ENCODE peak calls at places on chromosomes 5 and 9, in five cellular contexts. One of them, this sample, is unnamed. For H3K36me3, the result is how much of the 10 kb centered on the place peaks cover.

GRCh38 chr5:25713259-25713658 is 1068.5 kb upstream of the CDH10 start:
- DNase-seq in neuronal stem cell: no peak
- DNase-seq in IMR-90: no peak
- DNase-seq in mesenchymal stem cell: peak
- DNase-seq in H1: peak
- DNase-seq in this sample: peak

GRCh38 chr5:36174119-36174518 is 22.2 kb downstream of the SKP2 start:
- DNase-seq in neuronal stem cell: no peak
- DNase-seq in IMR-90: no peak
- DNase-seq in mesenchymal stem cell: peak
- DNase-seq in H1: no peak
- DNase-seq in this sample: no peak

GRCh38 chr9:22111871-22112247 is 102.8 kb upstream of the CDKN2B start:
- DNase-seq in neuronal stem cell: no peak
- DNase-seq in IMR-90: peak
- DNase-seq in mesenchymal stem cell: peak
- DNase-seq in H1: no peak
- DNase-seq in this sample: no peak

GRCh38 chr9:89759563-89759962 is 154.8 kb downstream of the GADD45G start:
- DNase-seq in neuronal stem cell: no peak
- DNase-seq in IMR-90: no peak
- DNase-seq in mesenchymal stem cell: no peak
- DNase-seq in H1: no peak
- DNase-seq in this sample: no peak

GRCh38 chr5:93165559-93165958 is 415.5 kb downstream of the NR2F1-AS1 start:
- DNase-seq in neuronal stem cell: no peak
- DNase-seq in IMR-90: no peak
- DNase-seq in mesenchymal stem cell: no peak
- DNase-seq in H1: no peak
- DNase-seq in this sample: no peak

GRCh38 chr9:71353723-71354122 is 232.3 kb upstream of the TRPM3 start:
- DNase-seq in neuronal stem cell: no peak
- DNase-seq in IMR-90: peak
- DNase-seq in mesenchymal stem cell: no peak
- DNase-seq in H1: no peak
- DNase-seq in this sample: no peak

GRCh38 chr5:158541535-158541934 is 558.2 kb downstream of the EBF1 start:
- DNase-seq in neuronal stem cell: no peak
- DNase-seq in IMR-90: no peak
- DNase-seq in mesenchymal stem cell: no peak
- DNase-seq in H1: no peak
- DNase-seq in this sample: no peak

GRCh38 chr5:95808686-95809413 is 13.7 kb downstream of the GLRX start:
- DNase-seq in neuronal stem cell: no peak
- DNase-seq in IMR-90: peak
- DNase-seq in mesenchymal stem cell: peak
- DNase-seq in H1: no peak
- DNase-seq in this sample: no peak

GRCh38 chr5:63050916-63051315 is 472.3 kb downstream of the LRRC70 start:
- DNase-seq in neuronal stem cell: no peak
- DNase-seq in IMR-90: no peak
- DNase-seq in mesenchymal stem cell: no peak
- DNase-seq in H1: no peak
- DNase-seq in this sample: no peak

GRCh38 chr5:136749016-136749415 is 383.7 kb upstream of the TRPC7 start:
- DNase-seq in neuronal stem cell: no peak
- DNase-seq in IMR-90: peak
- DNase-seq in mesenchymal stem cell: peak
- DNase-seq in H1: no peak
- DNase-seq in this sample: no peak

GRCh38 chr9:105053209-105053652 is 125.3 kb upstream of the ABCA1 start:
- DNase-seq in neuronal stem cell: no peak
- DNase-seq in IMR-90: peak
- DNase-seq in mesenchymal stem cell: peak
- DNase-seq in H1: no peak
- DNase-seq in this sample: no peak

GRCh38 chr5:50476549-50476948 is 35.5 kb upstream of the EMB start:
- DNase-seq in neuronal stem cell: no peak
- DNase-seq in IMR-90: no peak
- DNase-seq in mesenchymal stem cell: no peak
- DNase-seq in H1: no peak
- DNase-seq in this sample: no peak

GRCh38 chr5:148666353-148666752 is 12.0 kb upstream of the HTR4 start:
- DNase-seq in neuronal stem cell: no peak
- DNase-seq in IMR-90: peak
- DNase-seq in mesenchymal stem cell: no peak
- DNase-seq in H1: no peak
- DNase-seq in this sample: no peak

GRCh38 chr9:2872307-2872940 is 28.5 kb upstream of the PUM3 start:
- DNase-seq in neuronal stem cell: peak
- DNase-seq in IMR-90: peak
- DNase-seq in mesenchymal stem cell: peak
- DNase-seq in H1: no peak
- DNase-seq in this sample: peak

GRCh38 chr5:123582570-123583293 is 70.8 kb downstream of the CSNK1G3 start:
- DNase-seq in neuronal stem cell: no peak
- DNase-seq in IMR-90: no peak
- DNase-seq in mesenchymal stem cell: no peak
- DNase-seq in H1: no peak
- DNase-seq in this sample: peak

GRCh38 chr9:113526841-113527240 is 63.3 kb downstream of the RGS3 start:
- DNase-seq in neuronal stem cell: no peak
- DNase-seq in IMR-90: peak
- DNase-seq in mesenchymal stem cell: no peak
- DNase-seq in H1: no peak
- DNase-seq in this sample: no peak

DNA sequence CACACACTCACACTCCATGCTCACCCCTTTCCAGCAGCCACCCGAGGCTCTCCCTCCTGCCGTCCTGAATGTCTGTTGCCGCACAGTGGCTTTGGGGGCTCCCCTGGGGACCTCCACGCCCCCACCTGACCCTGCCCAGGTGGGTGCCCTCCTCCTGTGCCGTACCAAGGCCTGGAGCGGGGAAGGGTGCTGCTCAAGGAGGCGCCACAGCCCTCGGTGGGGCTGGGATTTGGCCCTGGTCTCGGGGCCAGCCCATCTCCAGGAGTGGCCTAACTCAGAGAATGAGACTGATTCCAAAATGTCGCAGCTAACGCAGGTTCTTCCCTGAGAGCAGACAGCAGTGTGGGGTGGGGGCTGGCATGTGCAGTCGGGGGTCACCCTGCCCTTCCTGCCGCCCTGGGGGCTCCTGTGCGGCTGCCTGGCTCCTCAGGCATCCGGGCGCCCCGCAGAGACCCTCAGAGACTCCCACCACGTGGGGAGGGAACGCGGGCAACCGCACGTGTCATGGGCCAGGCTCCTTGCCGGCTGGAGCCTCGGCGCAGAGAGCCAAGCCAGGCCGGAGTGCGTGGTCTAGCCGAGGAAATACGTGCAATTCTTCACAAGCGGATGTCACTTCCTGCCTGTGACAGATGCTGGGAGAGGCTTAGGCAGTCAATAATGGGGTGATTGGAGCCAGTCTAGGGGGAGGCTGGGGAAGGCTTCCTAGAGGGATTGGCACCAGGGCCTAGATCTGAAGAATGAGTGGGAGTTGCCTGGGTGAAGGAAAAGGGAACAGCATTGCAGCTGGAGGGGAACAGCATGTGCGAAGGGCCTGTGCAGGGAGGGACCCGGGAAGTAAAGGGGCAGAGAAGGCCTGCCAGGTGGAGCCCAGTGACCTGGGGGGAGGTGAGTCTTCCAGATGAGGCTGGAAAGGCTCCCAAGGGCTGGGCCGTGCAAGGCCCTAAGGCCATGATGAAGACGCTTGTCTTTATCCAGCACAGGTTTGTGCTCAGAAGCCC is 44.1 kb downstream of the C9orf50 start:
- DNase-seq in neuronal stem cell: no peak
- DNase-seq in IMR-90: peak
- DNase-seq in mesenchymal stem cell: peak
- DNase-seq in H1: no peak
- DNase-seq in this sample: peak
- H2BK15ac ChIP-seq in neuronal stem cell: peak
- H2BK15ac ChIP-seq in IMR-90: peak
- H2BK15ac ChIP-seq in mesenchymal stem cell: peak
- H2BK15ac ChIP-seq in H1: peak
- H2BK15ac ChIP-seq in this sample: no peak

DNA sequence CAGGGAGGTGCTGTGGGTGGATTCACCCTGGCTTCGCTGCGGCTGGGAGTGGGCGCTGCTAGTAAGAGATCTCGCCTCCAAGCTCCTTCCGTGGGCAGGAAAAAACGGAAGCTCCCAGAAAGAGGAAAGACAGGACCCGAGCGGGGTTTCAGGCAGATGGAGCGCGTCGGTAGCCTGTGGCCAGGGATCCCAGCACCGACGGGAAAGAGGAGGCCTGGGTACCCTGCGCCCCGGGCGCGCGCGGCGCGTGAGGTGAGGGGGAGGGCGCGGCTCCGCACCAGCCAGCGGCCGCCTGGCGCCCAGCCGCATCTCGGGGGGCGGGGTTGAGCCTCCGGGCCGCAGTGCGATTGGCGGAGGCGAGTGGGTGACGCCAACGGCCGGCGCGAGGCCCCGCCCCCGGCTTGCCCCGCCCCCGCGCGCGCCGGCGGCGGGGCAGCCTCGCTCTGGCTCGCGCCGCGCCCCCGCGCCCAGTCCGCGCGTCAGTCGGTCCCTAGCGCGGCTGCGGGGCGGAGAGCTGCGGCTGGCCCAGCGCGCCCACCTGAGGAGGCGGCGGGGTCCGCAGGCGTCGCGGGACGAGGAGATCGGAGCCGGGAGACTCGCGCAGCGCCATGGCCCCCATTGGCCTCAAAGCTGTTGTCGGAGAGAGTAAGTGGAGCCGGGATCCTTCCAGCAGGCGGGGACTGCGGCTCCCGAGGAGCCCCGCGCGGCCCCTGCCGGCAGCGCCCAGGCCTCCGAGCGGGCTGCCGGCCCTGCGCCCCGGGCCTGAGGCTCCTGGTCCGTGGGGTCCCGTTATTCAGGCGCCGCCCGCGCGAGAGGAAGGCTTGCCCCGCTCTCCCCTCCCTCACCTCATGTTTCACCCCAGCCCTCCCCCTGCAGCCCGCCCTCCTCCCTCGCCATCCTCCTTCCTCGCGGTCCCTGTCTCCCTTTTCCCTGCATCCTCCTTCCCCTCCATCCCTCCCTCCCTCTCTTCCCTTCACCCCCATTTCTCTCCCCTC is at the start of gene STXBP1:
- DNase-seq in neuronal stem cell: peak
- DNase-seq in IMR-90: peak
- DNase-seq in mesenchymal stem cell: peak
- DNase-seq in H1: no peak
- DNase-seq in this sample: peak
- H2BK120ac ChIP-seq in neuronal stem cell: no peak
- H2BK120ac ChIP-seq in IMR-90: peak
- H2BK120ac ChIP-seq in mesenchymal stem cell: no peak
- H2BK120ac ChIP-seq in H1: peak
- H2BK120ac ChIP-seq in this sample: no peak

GRCh38 chr5:134819404-134819963 is 26.3 kb upstream of the C5orf24 start:
- DNase-seq in neuronal stem cell: no peak
- DNase-seq in IMR-90: no peak
- DNase-seq in mesenchymal stem cell: no peak
- DNase-seq in H1: no peak
- DNase-seq in this sample: no peak
- H3K36me3 ChIP-seq in neuronal stem cell: half or more
- H3K36me3 ChIP-seq in IMR-90: under half
- H3K36me3 ChIP-seq in mesenchymal stem cell: half or more
- H3K36me3 ChIP-seq in H1: under half
- H3K36me3 ChIP-seq in this sample: under half

GRCh38 chr9:136602193-136602885 is 56.5 kb upstream of the NOTCH1 start:
- DNase-seq in neuronal stem cell: no peak
- DNase-seq in IMR-90: no peak
- DNase-seq in mesenchymal stem cell: no peak
- DNase-seq in H1: no peak
- DNase-seq in this sample: no peak

GRCh38 chr9:136597141-136597885 is 51.5 kb upstream of the NOTCH1 start:
- DNase-seq in neuronal stem cell: no peak
- DNase-seq in IMR-90: no peak
- DNase-seq in mesenchymal stem cell: no peak
- DNase-seq in H1: no peak
- DNase-seq in this sample: no peak

GRCh38 chr9:136597965-136598364 is 52.1 kb upstream of the NOTCH1 start:
- DNase-seq in neuronal stem cell: no peak
- DNase-seq in IMR-90: no peak
- DNase-seq in mesenchymal stem cell: no peak
- DNase-seq in H1: no peak
- DNase-seq in this sample: no peak

GRCh38 chr9:136599074-136599531 is 53.3 kb upstream of the NOTCH1 start:
- DNase-seq in neuronal stem cell: no peak
- DNase-seq in IMR-90: no peak
- DNase-seq in mesenchymal stem cell: no peak
- DNase-seq in H1: no peak
- DNase-seq in this sample: no peak

DNA sequence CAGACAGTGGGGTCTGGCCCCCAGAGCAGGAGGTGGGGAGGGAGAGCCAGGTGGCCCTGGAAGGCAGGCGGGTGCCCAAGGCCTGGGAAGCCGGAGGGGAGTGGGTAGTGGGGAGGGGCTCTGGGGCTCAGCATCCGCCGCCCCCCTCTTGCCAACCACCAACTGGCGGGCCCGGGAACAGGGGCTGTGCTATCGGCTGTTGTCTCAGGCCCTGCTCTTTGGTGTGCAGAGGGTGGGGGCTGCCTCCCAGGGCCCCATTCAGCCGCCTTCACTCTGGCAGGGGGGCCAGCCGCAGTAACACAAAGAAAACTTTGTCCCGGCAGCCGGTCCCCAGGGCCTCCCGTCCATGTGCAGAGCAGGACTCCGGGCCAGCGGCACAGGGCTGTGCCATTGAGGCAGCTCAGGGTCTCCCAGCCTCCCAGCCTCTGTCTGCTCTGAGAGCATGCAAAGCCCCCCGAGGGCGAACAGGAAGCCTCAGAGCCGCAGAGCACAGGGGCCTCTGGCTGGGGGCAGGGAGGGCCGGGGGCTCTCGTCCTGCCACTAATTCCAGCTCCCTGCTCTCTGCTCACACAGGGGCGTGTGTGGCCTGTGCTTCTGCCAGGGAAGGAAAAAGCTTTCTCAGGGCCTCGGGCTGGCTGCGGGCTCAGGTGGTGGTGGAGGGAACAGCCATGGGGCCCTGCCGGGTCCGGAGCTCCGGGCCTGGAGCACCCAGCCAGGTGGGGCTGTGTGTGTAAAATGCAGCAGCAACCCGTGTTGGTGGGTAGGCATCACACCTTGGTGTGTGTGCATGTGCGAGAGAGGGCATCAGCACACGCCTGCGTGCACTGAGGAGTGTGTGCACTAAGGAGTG is 54.2 kb upstream of the NOTCH1 start:
- DNase-seq in neuronal stem cell: no peak
- DNase-seq in IMR-90: no peak
- DNase-seq in mesenchymal stem cell: no peak
- DNase-seq in H1: no peak
- DNase-seq in this sample: peak
- H2BK15ac ChIP-seq in neuronal stem cell: peak
- H2BK15ac ChIP-seq in IMR-90: no peak
- H2BK15ac ChIP-seq in mesenchymal stem cell: no peak
- H2BK15ac ChIP-seq in H1: peak
- H2BK15ac ChIP-seq in this sample: no peak

DNA sequence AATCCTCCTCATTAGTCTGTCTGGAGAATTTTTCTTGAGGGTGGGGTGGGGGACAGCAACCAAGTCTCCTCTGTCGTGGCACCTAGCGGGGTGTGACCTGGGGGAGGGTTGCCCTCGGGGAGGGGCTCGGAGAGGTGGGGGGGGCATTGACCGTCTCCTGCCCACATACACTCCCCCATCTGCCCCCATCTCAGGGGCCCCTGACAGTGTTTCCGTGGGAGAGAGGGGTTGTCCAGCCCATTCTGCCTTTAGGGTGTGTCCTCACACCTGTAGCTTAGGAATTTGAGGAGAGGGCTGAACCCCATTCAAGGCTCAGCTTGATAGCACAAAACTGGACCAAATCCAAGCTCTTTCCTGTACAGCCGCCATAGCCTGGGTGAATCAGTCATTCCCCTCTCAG is 5.9 kb upstream of the CXXC5 start:
- DNase-seq in neuronal stem cell: no peak
- DNase-seq in IMR-90: no peak
- DNase-seq in mesenchymal stem cell: no peak
- DNase-seq in H1: no peak
- DNase-seq in this sample: no peak
- H2BK120ac ChIP-seq in neuronal stem cell: no peak
- H2BK120ac ChIP-seq in IMR-90: no peak
- H2BK120ac ChIP-seq in mesenchymal stem cell: no peak
- H2BK120ac ChIP-seq in H1: no peak
- H2BK120ac ChIP-seq in this sample: no peak